ENCODE peak calls at places on chromosomes 12 and 14, in seven cellular contexts. R, J, N, K, L, I and X are unnamed samples.

GRCh38 chr14:102933618-102934231 is 11.3 kb downstream of the AMN start:
- DNase-seq in R (no peak), J (no peak), N (no peak), K (no peak), L (no peak), I (no peak), X (no peak)

GRCh38 chr14:74804219-74804825 is 41.2 kb downstream of the YLPM1 start:
- DNase-seq in R (peak; percentile 14), J (peak; percentile 70), N (peak; percentile 41), K (peak; percentile 65), L (peak; percentile 17), I (no peak), X (no peak)

GRCh38 chr14:64612021-64612380 is 62.2 kb downstream of the PPP1R36 start:
- DNase-seq in R (no peak), J (peak; percentile 85), N (no peak), K (no peak), L (no peak), I (no peak), X (no peak)

GRCh38 chr14:91220581-91221000 is 23.9 kb downstream of the GPR68 start:
- DNase-seq in R (no peak), J (no peak), N (no peak), K (no peak), L (peak; percentile 31), I (no peak), X (no peak)

GRCh38 chr12:120228291-120229070 is 27.6 kb upstream of the RPLP0 start:
- DNase-seq in R (peak; percentile 85), J (peak; percentile 79), N (peak; percentile 89), K (peak; percentile 92), L (peak; percentile 90), I (peak; percentile 89), X (peak; percentile 77)

GRCh38 chr14:99245541-99246511 is 26.2 kb downstream of the BCL11B start:
- DNase-seq in R (no peak), J (no peak), N (peak; percentile 89), K (no peak), L (no peak), I (no peak), X (no peak)

GRCh38 chr14:100851946-100852620 is 26.2 kb downstream of the MEG3 start:
- DNase-seq in R (no peak), J (no peak), N (no peak), K (no peak), L (peak; percentile 43), I (peak; percentile 26), X (no peak)

GRCh38 chr14:94575730-94576585 is 5.3 kb upstream of the SERPINA5 start:
- DNase-seq in R (no peak), J (peak; percentile 21), N (no peak), K (no peak), L (no peak), I (no peak), X (peak; percentile 53)

GRCh38 chr12:118271199-118271598 is 101.5 kb downstream of the TAOK3 start:
- DNase-seq in R (no peak), J (no peak), N (no peak), K (no peak), L (no peak), I (no peak), X (no peak)

GRCh38 chr14:67166450-67166853 is 22.8 kb upstream of the GARIN2 start:
- DNase-seq in R (peak; percentile 27), J (peak; percentile 58), N (peak; percentile 29), K (peak; percentile 44), L (peak; percentile 12), I (no peak), X (no peak)

GRCh38 chr12:121955258-121956040 is 37.1 kb downstream of the CFAP251 start:
- DNase-seq in R (no peak), J (peak; percentile 41), N (peak; percentile 42), K (no peak), L (no peak), I (no peak), X (no peak)

GRCh38 chr12:71019282-71019831 is 98.8 kb upstream of the PTPRR start:
- DNase-seq in R (no peak), J (no peak), N (no peak), K (no peak), L (no peak), I (no peak), X (no peak)